ENCODE peak calls at places on chromosome 1, in eight cellular contexts. X, H, T, C, V, Y, A and U are unnamed samples. For H3K36me3, the result is how much of the 10 kb centered on the place peaks cover.

GRCh38 chr1:90707363-90707710 is 9.8 kb downstream of the BARHL2 start:
- DNase-seq in X (no peak), H (no peak), T (no peak), C (peak), V (peak), Y (peak), A (peak), U (no peak)

GRCh38 chr1:165668184-165668583 is 30.2 kb downstream of the ALDH9A1 start:
- DNase-seq in X (no peak), H (no peak), T (no peak), C (no peak), V (no peak), Y (no peak), A (no peak), U (no peak)

GRCh38 chr1:6794164-6794563 is 8.9 kb downstream of the CAMTA1 start:
- DNase-seq in X (no peak), H (no peak), T (no peak), C (no peak), V (peak), Y (peak), A (no peak), U (no peak)

GRCh38 chr1:156747737-156748669 is 3.5 kb downstream of the HDGF start:
- DNase-seq in X (no peak), H (no peak), T (no peak), C (no peak), V (peak), Y (no peak), A (no peak), U (no peak)

GRCh38 chr1:64967381-64967780 is 1.0 kb upstream of the JAK1 start:
- DNase-seq in X (no peak), H (no peak), T (no peak), C (no peak), V (no peak), Y (no peak), A (peak), U (no peak)

GRCh38 chr1:61253912-61254628 is 171.7 kb downstream of the NFIA start:
- DNase-seq in X (no peak), H (no peak), T (no peak), C (no peak), V (no peak), Y (no peak), A (no peak), U (no peak)

GRCh38 chr1:206814716-206815341 is 42.5 kb upstream of the IL10 start:
- DNase-seq in X (no peak), H (peak), T (peak), C (no peak), V (peak), Y (no peak), A (no peak), U (peak)

GRCh38 chr1:42365118-42365517 is 15.5 kb upstream of the RIMKLA start:
- DNase-seq in X (no peak), H (no peak), T (no peak), C (no peak), V (no peak), Y (no peak), A (no peak), U (no peak)

GRCh38 chr1:114833421-114833820 is 21.2 kb upstream of the SYCP1 start:
- DNase-seq in X (no peak), H (no peak), T (no peak), C (no peak), V (peak), Y (no peak), A (no peak), U (no peak)

GRCh38 chr1:171653796-171654704 is 1.6 kb upstream of the MYOC start:
- DNase-seq in X (no peak), H (peak), T (no peak), C (no peak), V (peak), Y (no peak), A (no peak), U (no peak)

GRCh38 chr1:1116701-1117468 is 996 bp upstream of the C1orf159 start:
- DNase-seq in X (no peak), H (no peak), T (no peak), C (no peak), V (peak), Y (peak), A (no peak), U (peak)

GRCh38 chr1:48680411-48681035 is 96.2 kb downstream of the BEND5 start:
- DNase-seq in X (no peak), H (no peak), T (no peak), C (no peak), V (peak), Y (peak), A (no peak), U (no peak)

GRCh38 chr1:37673920-37674319 is 18.4 kb upstream of the CDCA8 start:
- DNase-seq in X (no peak), H (no peak), T (no peak), C (no peak), V (no peak), Y (peak), A (peak), U (no peak)

GRCh38 chr1:17503146-17503545 is 36.4 kb upstream of the ARHGEF10L start:
- DNase-seq in X (no peak), H (no peak), T (no peak), C (no peak), V (no peak), Y (no peak), A (no peak), U (no peak)

GRCh38 chr1:64187646-64188045 is 15.8 kb upstream of the UBE2U start:
- DNase-seq in X (no peak), H (no peak), T (no peak), C (no peak), V (no peak), Y (no peak), A (no peak), U (no peak)

GRCh38 chr1:58290685-58291372 is 255.7 kb downstream of the OMA1 start:
- DNase-seq in X (no peak), H (peak), T (no peak), C (no peak), V (peak), Y (peak), A (peak), U (no peak)

GRCh38 chr1:186985889-186986491 is 157.2 kb downstream of the PLA2G4A start:
- DNase-seq in X (no peak), H (no peak), T (no peak), C (no peak), V (peak), Y (peak), A (peak), U (no peak)

GRCh38 chr1:247365023-247365422 is 33.4 kb upstream of the ZNF496 start:
- DNase-seq in X (no peak), H (no peak), T (no peak), C (no peak), V (no peak), Y (no peak), A (no peak), U (no peak)

GRCh38 chr1:182698977-182699672 is 14.7 kb upstream of the RGS8 start:
- DNase-seq in X (peak), H (no peak), T (peak), C (no peak), V (no peak), Y (no peak), A (no peak), U (peak)

GRCh38 chr1:34800214-34800613 is 7.4 kb downstream of the GJA4 start:
- DNase-seq in X (no peak), H (no peak), T (no peak), C (no peak), V (peak), Y (no peak), A (no peak), U (no peak)

GRCh38 chr1:230012093-230012393 is 55.0 kb upstream of the GALNT2 start:
- DNase-seq in X (no peak), H (no peak), T (no peak), C (no peak), V (no peak), Y (no peak), A (no peak), U (no peak)

GRCh38 chr1:186722711-186723309 is 42.6 kb upstream of the PTGS2 start:
- DNase-seq in X (no peak), H (no peak), T (peak), C (no peak), V (peak), Y (peak), A (peak), U (no peak)

GRCh38 chr1:2610036-2610720 is 22.6 kb downstream of the MMEL1 start:
- DNase-seq in X (peak), H (no peak), T (no peak), C (peak), V (no peak), Y (no peak), A (no peak), U (no peak)

GRCh38 chr1:105608713-105609112 is 1447.8 kb upstream of the PRMT6 start:
- DNase-seq in X (no peak), H (no peak), T (no peak), C (no peak), V (no peak), Y (peak), A (no peak), U (no peak)

GRCh38 chr1:31523769-31524168 is 52.5 kb upstream of the TINAGL1 start:
- DNase-seq in X (no peak), H (no peak), T (no peak), C (peak), V (no peak), Y (no peak), A (peak), U (peak)

GRCh38 chr1:65372557-65372956 is 47.9 kb upstream of the LEPR start:
- DNase-seq in X (no peak), H (no peak), T (no peak), C (no peak), V (peak), Y (no peak), A (no peak), U (no peak)

GRCh38 chr1:153609585-153609907 is 3.4 kb downstream of the S100A16 start:
- DNase-seq in X (no peak), H (no peak), T (no peak), C (no peak), V (no peak), Y (no peak), A (no peak), U (no peak)

GRCh38 chr1:20445956-20446355 is 40.1 kb downstream of the CAMK2N1 start:
- DNase-seq in X (no peak), H (no peak), T (no peak), C (no peak), V (no peak), Y (no peak), A (no peak), U (no peak)

GRCh38 chr1:42832636-42833265 is 13.7 kb upstream of the ZNF691 start:
- DNase-seq in X (no peak), H (no peak), T (no peak), C (no peak), V (no peak), Y (no peak), A (no peak), U (no peak)

GRCh38 chr1:93638981-93639380 is 42.7 kb downstream of the BCAR3 start:
- DNase-seq in X (no peak), H (no peak), T (no peak), C (no peak), V (no peak), Y (peak), A (no peak), U (no peak)

GRCh38 chr1:221667504-221667903 is 74.4 kb downstream of the DUSP10 start:
- DNase-seq in X (no peak), H (no peak), T (no peak), C (no peak), V (peak), Y (no peak), A (no peak), U (no peak)

GRCh38 chr1:36211841-36212240 is 12.4 kb upstream of the THRAP3 start:
- DNase-seq in X (no peak), H (no peak), T (no peak), C (no peak), V (no peak), Y (no peak), A (no peak), U (no peak)

GRCh38 chr1:111452581-111452980 is 3.3 kb downstream of the ATP5PB start:
- DNase-seq in X (no peak), H (no peak), T (no peak), C (no peak), V (no peak), Y (no peak), A (no peak), U (no peak)

GRCh38 chr1:111448482-111448917 is 556 bp downstream of the WDR77 start:
- DNase-seq in X (no peak), H (no peak), T (no peak), C (peak), V (peak), Y (no peak), A (no peak), U (no peak)

GRCh38 chr1:111448918-111449702 is at the start of the genes ATP5PB and WDR77:
- DNase-seq in X (peak), H (peak), T (peak), C (peak), V (peak), Y (peak), A (peak), U (peak)

GRCh38 chr1:111449703-111450017 is 396 bp downstream of the ATP5PB start:
- DNase-seq in X (no peak), H (no peak), T (no peak), C (no peak), V (no peak), Y (no peak), A (peak), U (no peak)

GRCh38 chr1:111450185-111450584 is 921 bp downstream of the ATP5PB start:
- DNase-seq in X (no peak), H (no peak), T (no peak), C (no peak), V (no peak), Y (no peak), A (no peak), U (no peak)
- TF ChIP-seq CTCF in X (no peak), H (no peak), T (no peak), C (no peak), V (no peak), Y (no peak), A (no peak), U (no peak)

GRCh38 chr1:44785027-44785376 is 3.0 kb downstream of the BEST4 start:
- DNase-seq in X (no peak), H (no peak), T (no peak), C (no peak), V (no peak), Y (no peak), A (no peak), U (no peak)
- H3K4me3 ChIP-seq in X (no peak), H (no peak), T (no peak), C (no peak), V (no peak), Y (peak), A (no peak), U (no peak)

GRCh38 chr1:110057963-110058518 is 12.4 kb downstream of the ALX3 start:
- DNase-seq in X (no peak), H (no peak), T (peak), C (no peak), V (no peak), Y (no peak), A (no peak), U (no peak)
- H3K36me3 ChIP-seq in X (under half), H (under half), T (under half), C (under half), V (under half), Y (under half), A (under half), U (half or more)

GRCh38 chr1:143611159-143611558 is 360.6 kb downstream of the FAM72C start:
- DNase-seq in X (no peak), H (no peak), T (no peak), C (no peak), V (no peak), Y (peak), A (no peak), U (no peak)
- TF ChIP-seq CTCF in X (no peak), H (no peak), T (peak), C (no peak), V (no peak), Y (peak), A (no peak), U (no peak)